ENCODE peak calls at places on chromosomes 16 and 17, in eight cellular contexts. B is activated T-helper 1 cell treated with anti-CD3 and anti-CD28 coated beads, Interleukin-12 subunit alpha, Interleukin-12 subunit beta, Interleukin-2, Interleukin-4 antibody, amounts not matched to agents 30 ng/mL and 10 ng/mL and 1 ng/mL, durations not matched to agents 14 hours and 24 hours and 36 hours; Z is NCI-H1694 treated with DMSO at 0.1 percent for 48 hours; C is Peyer's patch; H is fibroblast of mammary gland; L is mesendoderm; F is HT1080; R is NCI-H1417. S is an unnamed sample.
A peak's percentile ranks its signal among the peaks of the same experiment; 100 is the strongest.

GRCh38 chr16:66502020-66502913 is 47.7 kb downstream of the TK2 start:
- DNase-seq in B (no peak), Z (no peak), C (peak; percentile 16), H (peak; percentile 87), L (no peak), F (no peak), R (no peak), S (peak; percentile 53)

GRCh38 chr17:57375770-57376181 is 119.5 kb downstream of the MSI2 start:
- DNase-seq in B (no peak), Z (no peak), C (no peak), H (no peak), L (no peak), F (no peak), R (no peak), S (no peak)

GRCh38 chr17:1967092-1967662 is 58.0 kb downstream of the RTN4RL1 start:
- DNase-seq in B (no peak), Z (peak; percentile 30), C (no peak), H (no peak), L (peak; percentile 88), F (no peak), R (peak; percentile 36), S (no peak)

GRCh38 chr16:49431591-49432290 is 58.1 kb downstream of the C16orf78 start:
- DNase-seq in B (no peak), Z (no peak), C (no peak), H (no peak), L (no peak), F (no peak), R (no peak), S (no peak)

GRCh38 chr16:8665529-8665928 is 8.9 kb upstream of the ABAT start:
- DNase-seq in B (no peak), Z (no peak), C (no peak), H (no peak), L (peak; percentile 41), F (no peak), R (no peak), S (no peak)

GRCh38 chr16:22379656-22380055 is 5.2 kb upstream of the CDR2 start:
- DNase-seq in B (no peak), Z (no peak), C (no peak), H (no peak), L (no peak), F (no peak), R (no peak), S (no peak)

GRCh38 chr16:56988161-56988947 is 1.0 kb upstream of the NLRC5 start:
- DNase-seq in B (no peak), Z (no peak), C (no peak), H (peak; percentile 21), L (no peak), F (no peak), R (no peak), S (no peak)

GRCh38 chr16:4934591-4934990 is 2.4 kb downstream of the PPL start:
- DNase-seq in B (no peak), Z (no peak), C (no peak), H (no peak), L (no peak), F (no peak), R (no peak), S (no peak)

GRCh38 chr16:2874584-2875362 is 8.2 kb upstream of the FLYWCH2 start:
- DNase-seq in B (peak; percentile 60), Z (peak; percentile 57), C (peak; percentile 64), H (peak; percentile 75), L (peak; percentile 82), F (peak; percentile 80), R (peak; percentile 56), S (peak; percentile 75)

GRCh38 chr17:58666858-58667267 is 25.0 kb downstream of the TEX14 start:
- DNase-seq in B (peak; percentile 8), Z (no peak), C (peak; percentile 57), H (peak; percentile 79), L (no peak), F (no peak), R (peak; percentile 72), S (peak; percentile 87)

GRCh38 chr17:82932146-82933005 is 92.6 kb upstream of the ZNF750 start:
- DNase-seq in B (no peak), Z (no peak), C (no peak), H (peak; percentile 86), L (no peak), F (no peak), R (no peak), S (no peak)